ENCODE peak calls at places on chromosomes 7 and 10, in nine cellular contexts. S is omental fat pad; W is right cardiac atrium; N is foreskin keratinocyte; U is CD4-positive, alpha-beta T cell; A is activated B cell treated with CpG ODN at 0.5 μM for 24 hours; V is T-helper 17 cell; I is effector memory CD8-positive, alpha-beta T cell; E is PC-3. B is an unnamed sample.

GRCh38 chr7:22855049-22855392 is 32.4 kb upstream of the TOMM7 start:
- ATAC-seq in U (peak), W (no peak), E (peak), N (no peak), V (peak), A (no peak), S (no peak), I (peak), B (no peak)

GRCh38 chr7:3063016-3063753 is 19.5 kb upstream of the CARD11 start:
- ATAC-seq in I (peak), V (peak), E (no peak), W (no peak), S (no peak), A (peak), N (peak), U (peak), B (no peak)

GRCh38 chr7:28072876-28073514 is 107.6 kb downstream of the JAZF1 start:
- ATAC-seq in A (no peak), I (peak), N (no peak), W (no peak), S (no peak), E (no peak), U (no peak), V (no peak), B (no peak)

GRCh38 chr10:22455068-22455467 is 109.8 kb downstream of the SPAG6 start:
- ATAC-seq in E (no peak), W (no peak), N (no peak), A (peak), V (no peak), U (peak), I (no peak), S (no peak), B (no peak)

GRCh38 chr7:134997214-134997885 is 11.0 kb downstream of the AGBL3 start:
- ATAC-seq in W (no peak), V (no peak), E (no peak), I (no peak), N (no peak), A (no peak), U (no peak), S (no peak), B (no peak)

GRCh38 chr7:49247759-49248158 is 323.4 kb downstream of the CDC14C start:
- ATAC-seq in I (no peak), S (no peak), E (no peak), W (no peak), U (no peak), V (no peak), A (no peak), N (no peak), B (no peak)

GRCh38 chr7:128259131-128260056 is 18.3 kb downstream of the LEP start:
- ATAC-seq in W (no peak), I (no peak), V (no peak), U (no peak), S (no peak), A (no peak), E (peak), N (peak), B (no peak)

GRCh38 chr7:54823776-54824175 is 64.8 kb upstream of the SEC61G start:
- ATAC-seq in W (peak), V (no peak), U (no peak), E (no peak), N (no peak), S (no peak), A (no peak), I (no peak), B (peak)

GRCh38 chr7:1170741-1171501 is 10.9 kb upstream of the ZFAND2A start:
- ATAC-seq in A (peak), N (no peak), U (no peak), I (no peak), E (no peak), S (no peak), V (no peak), W (no peak), B (no peak)

GRCh38 chr10:98168766-98169165 is 34.3 kb downstream of the R3HCC1L start:
- ATAC-seq in S (no peak), W (no peak), N (no peak), I (no peak), A (no peak), E (no peak), V (no peak), U (no peak), B (no peak)

GRCh38 chr7:158431941-158432347 is 155.7 kb downstream of the PTPRN2 start:
- ATAC-seq in I (no peak), U (no peak), A (no peak), S (peak), N (peak), W (peak), V (no peak), E (peak), B (peak)

GRCh38 chr10:113235505-113235904 is 285.5 kb downstream of the TCF7L2 start:
- ATAC-seq in U (no peak), I (no peak), V (no peak), E (no peak), A (no peak), N (no peak), W (peak), S (no peak), B (no peak)

GRCh38 chr7:7682856-7683255 is 35.6 kb downstream of the RPA3 start:
- ATAC-seq in W (no peak), A (no peak), V (no peak), N (no peak), S (no peak), E (no peak), I (no peak), U (no peak), B (no peak)

GRCh38 chr10:71077143-71077581 is 135.2 kb upstream of the UNC5B start:
- ATAC-seq in A (no peak), E (no peak), S (no peak), U (no peak), V (no peak), I (no peak), N (peak), W (peak), B (no peak)

GRCh38 chr7:148806187-148806586 is 77.9 kb downstream of the EZH2 start:
- ATAC-seq in S (no peak), W (no peak), A (no peak), I (no peak), V (no peak), E (no peak), U (no peak), N (no peak), B (no peak)

GRCh38 chr10:101829561-101830315 is 11.5 kb upstream of the OGA start:
- ATAC-seq in E (no peak), N (peak), V (peak), A (peak), S (peak), U (peak), I (peak), W (no peak), B (no peak)

GRCh38 chr7:158803226-158803944 is 25.9 kb downstream of the ESYT2 start:
- ATAC-seq in U (peak), S (no peak), N (peak), W (no peak), E (peak), A (no peak), I (peak), V (peak), B (no peak)